ENCODE peak calls at places on chromosome 6, in eight cellular contexts. One of them, this sample, is unnamed.

GRCh38 chr6:107655245-107655644 is 165.3 kb downstream of the SOBP start:
- DNase-seq in kidney epithelial cell: no peak
- DNase-seq in hepatocyte: no peak
- DNase-seq in CD8-positive, alpha-beta T cell: no peak
- DNase-seq in adrenal gland: no peak
- DNase-seq in MCF 10A: no peak
- DNase-seq in AG04450: no peak
- DNase-seq in omental fat pad: no peak
- DNase-seq in this sample: no peak

GRCh38 chr6:141033101-141033500 is 1099.6 kb upstream of the GJE1 start:
- DNase-seq in kidney epithelial cell: no peak
- DNase-seq in hepatocyte: no peak
- DNase-seq in CD8-positive, alpha-beta T cell: no peak
- DNase-seq in adrenal gland: no peak
- DNase-seq in MCF 10A: peak; percentile 30
- DNase-seq in AG04450: no peak
- DNase-seq in omental fat pad: no peak
- DNase-seq in this sample: no peak

GRCh38 chr6:167742719-167743303 is 83.9 kb upstream of the AFDN start:
- DNase-seq in kidney epithelial cell: no peak
- DNase-seq in hepatocyte: no peak
- DNase-seq in CD8-positive, alpha-beta T cell: no peak
- DNase-seq in adrenal gland: no peak
- DNase-seq in MCF 10A: no peak
- DNase-seq in AG04450: no peak
- DNase-seq in omental fat pad: no peak
- DNase-seq in this sample: no peak

GRCh38 chr6:127291495-127291894 is 24.8 kb downstream of the RNF146 start:
- DNase-seq in kidney epithelial cell: no peak
- DNase-seq in hepatocyte: no peak
- DNase-seq in CD8-positive, alpha-beta T cell: no peak
- DNase-seq in adrenal gland: no peak
- DNase-seq in MCF 10A: no peak
- DNase-seq in AG04450: no peak
- DNase-seq in omental fat pad: no peak
- DNase-seq in this sample: no peak

GRCh38 chr6:116106146-116106545 is 5.5 kb downstream of the NT5DC1 start:
- DNase-seq in kidney epithelial cell: no peak
- DNase-seq in hepatocyte: no peak
- DNase-seq in CD8-positive, alpha-beta T cell: no peak
- DNase-seq in adrenal gland: no peak
- DNase-seq in MCF 10A: no peak
- DNase-seq in AG04450: no peak
- DNase-seq in omental fat pad: no peak
- DNase-seq in this sample: no peak

GRCh38 chr6:137389150-137389664 is 105.0 kb downstream of the OLIG3 start:
- DNase-seq in kidney epithelial cell: peak; percentile 32
- DNase-seq in hepatocyte: peak; percentile 28
- DNase-seq in CD8-positive, alpha-beta T cell: peak; percentile 65
- DNase-seq in adrenal gland: peak; percentile 13
- DNase-seq in MCF 10A: peak; percentile 73
- DNase-seq in AG04450: no peak
- DNase-seq in omental fat pad: no peak
- DNase-seq in this sample: no peak

GRCh38 chr6:22784611-22785010 is 215.2 kb downstream of the HDGFL1 start:
- DNase-seq in kidney epithelial cell: no peak
- DNase-seq in hepatocyte: peak; percentile 17
- DNase-seq in CD8-positive, alpha-beta T cell: no peak
- DNase-seq in adrenal gland: no peak
- DNase-seq in MCF 10A: no peak
- DNase-seq in AG04450: peak; percentile 29
- DNase-seq in omental fat pad: no peak
- DNase-seq in this sample: no peak

GRCh38 chr6:18024876-18025275 is 37.4 kb upstream of the KIF13A start:
- DNase-seq in kidney epithelial cell: no peak
- DNase-seq in hepatocyte: no peak
- DNase-seq in CD8-positive, alpha-beta T cell: no peak
- DNase-seq in adrenal gland: no peak
- DNase-seq in MCF 10A: no peak
- DNase-seq in AG04450: no peak
- DNase-seq in omental fat pad: no peak
- DNase-seq in this sample: no peak

GRCh38 chr6:81204741-81205140 is 547.7 kb downstream of the TENT5A start:
- DNase-seq in kidney epithelial cell: no peak
- DNase-seq in hepatocyte: no peak
- DNase-seq in CD8-positive, alpha-beta T cell: no peak
- DNase-seq in adrenal gland: no peak
- DNase-seq in MCF 10A: no peak
- DNase-seq in AG04450: no peak
- DNase-seq in omental fat pad: no peak
- DNase-seq in this sample: no peak

GRCh38 chr6:5772634-5773230 is 234.0 kb downstream of the NRN1 start:
- DNase-seq in kidney epithelial cell: no peak
- DNase-seq in hepatocyte: no peak
- DNase-seq in CD8-positive, alpha-beta T cell: no peak
- DNase-seq in adrenal gland: no peak
- DNase-seq in MCF 10A: no peak
- DNase-seq in AG04450: no peak
- DNase-seq in omental fat pad: no peak
- DNase-seq in this sample: no peak

GRCh38 chr6:145749632-145750031 is 14.3 kb upstream of the EPM2A start:
- DNase-seq in kidney epithelial cell: peak; percentile 10
- DNase-seq in hepatocyte: peak; percentile 48
- DNase-seq in CD8-positive, alpha-beta T cell: no peak
- DNase-seq in adrenal gland: no peak
- DNase-seq in MCF 10A: peak; percentile 65
- DNase-seq in AG04450: no peak
- DNase-seq in omental fat pad: no peak
- DNase-seq in this sample: peak; percentile 32

GRCh38 chr6:13538084-13538483 is 36.3 kb upstream of the SIRT5 start:
- DNase-seq in kidney epithelial cell: no peak
- DNase-seq in hepatocyte: peak; percentile 59
- DNase-seq in CD8-positive, alpha-beta T cell: no peak
- DNase-seq in adrenal gland: peak; percentile 15
- DNase-seq in MCF 10A: peak; percentile 58
- DNase-seq in AG04450: peak; percentile 30
- DNase-seq in omental fat pad: no peak
- DNase-seq in this sample: peak; percentile 25

DNA sequence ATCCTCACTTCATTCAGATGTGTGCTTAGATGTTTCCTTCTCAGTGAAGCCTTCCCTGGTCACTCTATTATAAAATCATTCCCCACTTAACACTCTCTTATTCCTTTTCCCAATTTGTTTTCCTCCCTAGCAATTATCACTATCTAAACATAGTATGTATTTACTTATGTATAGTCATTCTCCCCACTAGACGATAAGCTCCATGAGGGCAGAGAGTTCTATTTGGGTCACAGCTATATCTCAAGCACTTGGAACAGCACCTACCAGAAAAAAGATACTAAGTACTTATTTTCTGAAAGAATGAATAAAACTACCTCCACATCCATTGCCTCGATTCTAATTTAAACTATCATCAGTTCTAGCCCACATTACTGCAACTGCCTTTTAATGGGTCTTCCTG is 36.5 kb downstream of the USP49 start:
- DNase-seq in kidney epithelial cell: no peak
- DNase-seq in hepatocyte: no peak
- DNase-seq in CD8-positive, alpha-beta T cell: no peak
- DNase-seq in adrenal gland: no peak
- DNase-seq in MCF 10A: no peak
- DNase-seq in AG04450: no peak
- DNase-seq in omental fat pad: no peak
- DNase-seq in this sample: no peak
- TF ChIP-seq CTCF in kidney epithelial cell: no peak
- TF ChIP-seq CTCF in hepatocyte: no peak
- TF ChIP-seq CTCF in CD8-positive, alpha-beta T cell: no peak
- TF ChIP-seq CTCF in adrenal gland: no peak
- TF ChIP-seq CTCF in MCF 10A: no peak
- TF ChIP-seq CTCF in AG04450: no peak
- TF ChIP-seq CTCF in omental fat pad: no peak
- TF ChIP-seq CTCF in this sample: no peak

GRCh38 chr6:125781307-125781868 is 9.4 kb upstream of the NCOA7 start:
- DNase-seq in kidney epithelial cell: no peak
- DNase-seq in hepatocyte: no peak
- DNase-seq in CD8-positive, alpha-beta T cell: peak; percentile 58
- DNase-seq in adrenal gland: peak; percentile 56
- DNase-seq in MCF 10A: no peak
- DNase-seq in AG04450: no peak
- DNase-seq in omental fat pad: no peak
- DNase-seq in this sample: no peak

GRCh38 chr6:125784365-125784764 is 6.4 kb upstream of the NCOA7 start:
- DNase-seq in kidney epithelial cell: no peak
- DNase-seq in hepatocyte: no peak
- DNase-seq in CD8-positive, alpha-beta T cell: no peak
- DNase-seq in adrenal gland: no peak
- DNase-seq in MCF 10A: peak; percentile 47
- DNase-seq in AG04450: no peak
- DNase-seq in omental fat pad: no peak
- DNase-seq in this sample: no peak

GRCh38 chr6:125780540-125781306 is 10.0 kb upstream of the NCOA7 start:
- DNase-seq in kidney epithelial cell: no peak
- DNase-seq in hepatocyte: peak; percentile 71
- DNase-seq in CD8-positive, alpha-beta T cell: peak; percentile 49
- DNase-seq in adrenal gland: peak; percentile 65
- DNase-seq in MCF 10A: peak; percentile 92
- DNase-seq in AG04450: no peak
- DNase-seq in omental fat pad: no peak
- DNase-seq in this sample: no peak

GRCh38 chr6:125779924-125780539 is 10.7 kb upstream of the NCOA7 start:
- DNase-seq in kidney epithelial cell: peak; percentile 77
- DNase-seq in hepatocyte: peak; percentile 95
- DNase-seq in CD8-positive, alpha-beta T cell: peak; percentile 86
- DNase-seq in adrenal gland: peak; percentile 89
- DNase-seq in MCF 10A: peak; percentile 94
- DNase-seq in AG04450: peak; percentile 79
- DNase-seq in omental fat pad: peak; percentile 81
- DNase-seq in this sample: peak; percentile 87
- TF ChIP-seq CTCF in kidney epithelial cell: peak; percentile 3
- TF ChIP-seq CTCF in hepatocyte: no peak
- TF ChIP-seq CTCF in CD8-positive, alpha-beta T cell: peak; percentile 43
- TF ChIP-seq CTCF in adrenal gland: peak; percentile 65
- TF ChIP-seq CTCF in MCF 10A: no peak
- TF ChIP-seq CTCF in AG04450: peak; percentile 28
- TF ChIP-seq CTCF in omental fat pad: no peak
- TF ChIP-seq CTCF in this sample: no peak

DNA sequence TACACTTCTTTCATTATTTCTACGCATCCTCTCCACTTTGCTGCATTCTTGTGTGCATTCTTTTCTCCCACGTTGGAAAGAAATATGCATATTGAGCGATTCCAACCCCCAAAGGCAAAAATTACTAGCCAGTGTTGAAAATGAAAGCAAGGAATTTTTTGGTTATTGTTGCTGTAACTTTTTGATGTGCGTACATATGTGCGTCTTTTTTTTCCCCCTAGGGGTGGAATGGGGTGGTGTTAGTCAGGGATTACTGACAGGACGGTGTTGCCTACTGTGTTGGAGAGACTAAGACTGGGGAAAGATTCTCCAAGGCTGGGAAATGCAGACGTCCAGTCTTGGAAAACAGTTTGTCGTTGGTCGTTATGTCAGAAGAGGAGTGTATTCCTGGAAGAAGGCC is 44.2 kb upstream of the ESR1 start:
- DNase-seq in kidney epithelial cell: no peak
- DNase-seq in hepatocyte: no peak
- DNase-seq in CD8-positive, alpha-beta T cell: no peak
- DNase-seq in adrenal gland: peak; percentile 30
- DNase-seq in MCF 10A: peak; percentile 76
- DNase-seq in AG04450: no peak
- DNase-seq in omental fat pad: no peak
- DNase-seq in this sample: no peak
- TF ChIP-seq CTCF in kidney epithelial cell: no peak
- TF ChIP-seq CTCF in hepatocyte: peak; percentile 11
- TF ChIP-seq CTCF in CD8-positive, alpha-beta T cell: no peak
- TF ChIP-seq CTCF in adrenal gland: peak; percentile 27
- TF ChIP-seq CTCF in MCF 10A: peak; percentile 50
- TF ChIP-seq CTCF in AG04450: peak; percentile 57
- TF ChIP-seq CTCF in omental fat pad: peak; percentile 18
- TF ChIP-seq CTCF in this sample: no peak

DNA sequence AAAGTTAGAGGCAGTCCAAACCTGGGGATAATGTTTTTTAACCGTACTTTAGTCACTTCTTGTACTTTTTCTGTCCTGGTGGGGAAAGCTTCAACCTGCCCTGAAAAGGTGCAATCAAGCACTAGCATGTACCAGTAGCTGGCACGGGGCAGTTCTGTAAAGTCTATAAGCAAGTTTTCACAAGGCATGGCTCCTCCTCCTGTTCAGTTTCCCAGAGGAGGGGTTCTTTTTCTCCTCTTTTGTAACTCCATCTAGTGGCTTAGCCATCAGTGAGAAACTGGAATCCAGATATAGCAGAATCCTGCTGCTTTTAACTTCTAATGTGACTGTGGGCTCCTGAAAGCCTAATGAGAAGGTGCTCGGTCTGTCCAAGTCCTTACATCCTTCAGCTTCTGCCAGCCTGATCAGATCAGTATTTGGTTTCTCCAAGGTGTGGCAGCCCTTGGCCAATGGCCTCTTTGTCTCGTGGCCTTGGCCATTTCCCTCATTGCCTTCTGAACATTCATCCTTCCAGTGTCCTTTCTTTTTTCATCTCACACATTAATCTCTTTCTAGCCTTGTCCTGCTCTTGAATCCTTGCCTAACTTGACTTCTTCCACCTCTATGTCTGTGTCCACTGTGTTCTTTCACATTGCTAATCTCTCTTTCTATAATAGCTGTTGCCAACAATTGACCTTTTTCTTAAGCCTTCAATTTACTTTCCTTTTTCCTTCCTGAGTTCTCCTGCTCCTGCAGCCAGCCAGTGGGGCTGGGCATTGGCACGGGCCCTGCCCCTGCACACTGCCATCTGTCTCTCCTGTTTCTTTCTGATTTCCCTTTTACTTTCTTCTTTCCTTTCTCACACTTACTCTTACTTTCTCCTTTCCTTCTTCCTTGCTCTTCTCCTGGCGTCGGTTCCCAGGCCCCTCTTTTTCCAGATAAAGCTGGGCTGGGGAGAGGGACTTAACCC is 222.0 kb upstream of the SYNCRIP start:
- DNase-seq in kidney epithelial cell: no peak
- DNase-seq in hepatocyte: peak; percentile 18
- DNase-seq in CD8-positive, alpha-beta T cell: no peak
- DNase-seq in adrenal gland: peak; percentile 47
- DNase-seq in MCF 10A: peak; percentile 65
- DNase-seq in AG04450: no peak
- DNase-seq in omental fat pad: no peak
- DNase-seq in this sample: no peak
- TF ChIP-seq CTCF in kidney epithelial cell: no peak
- TF ChIP-seq CTCF in hepatocyte: peak; percentile 17
- TF ChIP-seq CTCF in CD8-positive, alpha-beta T cell: no peak
- TF ChIP-seq CTCF in adrenal gland: no peak
- TF ChIP-seq CTCF in MCF 10A: no peak
- TF ChIP-seq CTCF in AG04450: peak; percentile 43
- TF ChIP-seq CTCF in omental fat pad: no peak
- TF ChIP-seq CTCF in this sample: no peak